ENCODE peak calls at places on chromosomes 3 and 15, in six cellular contexts. One of them, this sample, is unnamed.

GRCh38 chr3:108552267-108553159 is 36.7 kb downstream of the CIP2A start:
- DNase-seq in DND-41: no peak
- DNase-seq in right atrium auricular region: no peak
- DNase-seq in upper lobe of right lung: no peak
- DNase-seq in esophagus squamous epithelium: no peak
- DNase-seq in AG10803: peak
- DNase-seq in this sample: peak

GRCh38 chr15:32718082-32718821 is 448 bp downstream of the GREM1 start:
- DNase-seq in right atrium auricular region: no peak
- DNase-seq in AG10803: no peak
- DNase-seq in upper lobe of right lung: no peak
- DNase-seq in esophagus squamous epithelium: no peak
- DNase-seq in DND-41: no peak
- DNase-seq in this sample: peak

GRCh38 chr3:136664771-136665170 is 87.4 kb downstream of the STAG1 start:
- DNase-seq in esophagus squamous epithelium: no peak
- DNase-seq in DND-41: no peak
- DNase-seq in AG10803: peak
- DNase-seq in right atrium auricular region: no peak
- DNase-seq in upper lobe of right lung: no peak
- DNase-seq in this sample: no peak

GRCh38 chr3:65676592-65676991 is 362.1 kb downstream of the MAGI1 start:
- DNase-seq in esophagus squamous epithelium: no peak
- DNase-seq in upper lobe of right lung: no peak
- DNase-seq in AG10803: no peak
- DNase-seq in DND-41: no peak
- DNase-seq in right atrium auricular region: no peak
- DNase-seq in this sample: no peak

GRCh38 chr15:27671794-27672438 is 427.2 kb downstream of the OCA2 start:
- DNase-seq in AG10803: no peak
- DNase-seq in right atrium auricular region: no peak
- DNase-seq in upper lobe of right lung: no peak
- DNase-seq in DND-41: no peak
- DNase-seq in esophagus squamous epithelium: no peak
- DNase-seq in this sample: no peak

GRCh38 chr15:88738796-88739195 is 64.4 kb upstream of the ACAN start:
- DNase-seq in right atrium auricular region: no peak
- DNase-seq in AG10803: no peak
- DNase-seq in DND-41: no peak
- DNase-seq in upper lobe of right lung: no peak
- DNase-seq in esophagus squamous epithelium: no peak
- DNase-seq in this sample: peak

GRCh38 chr15:61661791-61662190 is 398.5 kb downstream of the VPS13C start:
- DNase-seq in AG10803: peak
- DNase-seq in DND-41: no peak
- DNase-seq in upper lobe of right lung: no peak
- DNase-seq in esophagus squamous epithelium: no peak
- DNase-seq in right atrium auricular region: no peak
- DNase-seq in this sample: no peak

GRCh38 chr15:44222478-44222877 is 27.4 kb upstream of the FRMD5 start:
- DNase-seq in upper lobe of right lung: no peak
- DNase-seq in right atrium auricular region: no peak
- DNase-seq in esophagus squamous epithelium: no peak
- DNase-seq in AG10803: no peak
- DNase-seq in DND-41: no peak
- DNase-seq in this sample: no peak

GRCh38 chr3:171283248-171284222 is 176.7 kb downstream of the TNIK start:
- DNase-seq in upper lobe of right lung: no peak
- DNase-seq in AG10803: no peak
- DNase-seq in esophagus squamous epithelium: no peak
- DNase-seq in DND-41: no peak
- DNase-seq in right atrium auricular region: no peak
- DNase-seq in this sample: no peak

GRCh38 chr15:73004462-73004861 is 47.8 kb upstream of the NEO1 start:
- DNase-seq in right atrium auricular region: no peak
- DNase-seq in DND-41: no peak
- DNase-seq in esophagus squamous epithelium: no peak
- DNase-seq in AG10803: no peak
- DNase-seq in upper lobe of right lung: no peak
- DNase-seq in this sample: no peak

GRCh38 chr3:126878664-126879063 is 104.3 kb upstream of the PLXNA1 start:
- DNase-seq in right atrium auricular region: no peak
- DNase-seq in AG10803: no peak
- DNase-seq in DND-41: no peak
- DNase-seq in esophagus squamous epithelium: no peak
- DNase-seq in upper lobe of right lung: no peak
- DNase-seq in this sample: no peak

GRCh38 chr3:51682079-51682478 is 11.0 kb downstream of the TEX264 start:
- DNase-seq in DND-41: peak
- DNase-seq in upper lobe of right lung: no peak
- DNase-seq in esophagus squamous epithelium: peak
- DNase-seq in right atrium auricular region: no peak
- DNase-seq in AG10803: peak
- DNase-seq in this sample: peak

GRCh38 chr15:90819390-90819789 is 49.0 kb upstream of the FURIN start:
- DNase-seq in esophagus squamous epithelium: no peak
- DNase-seq in upper lobe of right lung: no peak
- DNase-seq in AG10803: no peak
- DNase-seq in right atrium auricular region: no peak
- DNase-seq in DND-41: no peak
- DNase-seq in this sample: no peak

GRCh38 chr15:90820481-90820880 is 47.9 kb upstream of the FURIN start:
- DNase-seq in esophagus squamous epithelium: no peak
- DNase-seq in right atrium auricular region: no peak
- DNase-seq in DND-41: no peak
- DNase-seq in AG10803: no peak
- DNase-seq in upper lobe of right lung: no peak
- DNase-seq in this sample: no peak

GRCh38 chr15:90819850-90820249 is 48.5 kb upstream of the FURIN start:
- DNase-seq in esophagus squamous epithelium: no peak
- DNase-seq in AG10803: no peak
- DNase-seq in DND-41: no peak
- DNase-seq in right atrium auricular region: no peak
- DNase-seq in upper lobe of right lung: no peak
- DNase-seq in this sample: no peak

GRCh38 chr15:90817117-90818057 is 51.0 kb upstream of the FURIN start:
- DNase-seq in AG10803: no peak
- DNase-seq in DND-41: no peak
- DNase-seq in esophagus squamous epithelium: no peak
- DNase-seq in upper lobe of right lung: no peak
- DNase-seq in right atrium auricular region: no peak
- DNase-seq in this sample: no peak

DNA sequence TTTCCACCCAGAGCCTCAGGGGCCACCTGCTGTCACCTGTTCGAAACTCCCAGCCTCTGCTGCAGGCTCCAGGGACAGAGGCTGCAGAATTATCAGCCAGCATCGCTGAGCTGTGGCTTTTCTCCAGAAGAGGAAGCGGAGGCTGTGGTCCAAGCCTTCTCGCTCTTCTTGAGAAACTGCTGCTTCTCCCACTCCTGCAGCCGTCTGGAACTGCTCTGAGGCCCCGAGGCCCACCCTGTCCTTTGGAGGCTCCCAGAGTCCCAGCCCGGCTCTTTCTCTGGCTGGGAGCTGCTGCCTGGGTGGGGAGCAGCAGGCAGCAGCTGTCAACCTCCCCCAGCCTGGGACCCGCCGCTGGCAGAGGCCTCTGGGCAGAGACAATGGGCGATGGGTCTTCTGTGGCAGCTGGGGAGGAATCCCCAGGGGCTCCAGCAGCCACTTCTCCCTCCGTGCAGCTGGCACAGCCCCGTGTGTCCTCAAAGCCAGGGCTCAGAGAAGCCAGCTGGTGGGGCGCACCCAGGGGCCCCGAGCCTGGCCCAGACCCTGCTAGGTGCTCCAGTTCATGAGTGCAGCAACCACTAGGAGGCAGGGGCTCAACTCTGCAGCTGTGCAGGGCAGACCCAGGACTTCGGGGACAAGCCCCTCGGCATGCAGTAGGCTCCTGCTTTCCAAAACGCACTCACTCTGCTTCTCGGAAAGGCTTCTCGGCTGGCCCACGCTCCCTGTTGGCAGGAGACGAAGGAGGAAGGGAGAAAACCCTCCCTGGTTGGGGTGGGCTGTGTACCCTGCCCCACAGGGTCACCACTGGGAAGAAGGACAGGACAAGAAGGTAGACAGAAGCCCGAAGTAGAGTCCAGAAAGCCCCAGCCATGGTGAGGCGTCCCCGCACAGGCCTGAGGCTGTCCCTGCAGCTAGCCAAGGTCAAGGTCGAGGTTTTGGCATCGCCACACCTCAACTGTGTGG is 49.9 kb upstream of the FURIN start:
- DNase-seq in DND-41: peak
- DNase-seq in right atrium auricular region: no peak
- DNase-seq in esophagus squamous epithelium: no peak
- DNase-seq in upper lobe of right lung: peak
- DNase-seq in AG10803: no peak
- DNase-seq in this sample: no peak
- TF ChIP-seq CTCF in DND-41: peak
- TF ChIP-seq CTCF in right atrium auricular region: no peak
- TF ChIP-seq CTCF in esophagus squamous epithelium: no peak
- TF ChIP-seq CTCF in upper lobe of right lung: no peak
- TF ChIP-seq CTCF in AG10803: no peak
- TF ChIP-seq CTCF in this sample: peak

GRCh38 chr3:43838877-43839276 is 148.1 kb downstream of the ABHD5 start:
- DNase-seq in upper lobe of right lung: no peak
- DNase-seq in DND-41: no peak
- DNase-seq in esophagus squamous epithelium: no peak
- DNase-seq in right atrium auricular region: no peak
- DNase-seq in AG10803: no peak
- DNase-seq in this sample: no peak
- TF ChIP-seq CTCF in upper lobe of right lung: peak
- TF ChIP-seq CTCF in DND-41: peak
- TF ChIP-seq CTCF in esophagus squamous epithelium: no peak
- TF ChIP-seq CTCF in right atrium auricular region: no peak
- TF ChIP-seq CTCF in AG10803: no peak
- TF ChIP-seq CTCF in this sample: peak

GRCh38 chr3:8421267-8421666 is 80.4 kb upstream of the LMCD1 start:
- DNase-seq in right atrium auricular region: no peak
- DNase-seq in upper lobe of right lung: no peak
- DNase-seq in esophagus squamous epithelium: no peak
- DNase-seq in AG10803: no peak
- DNase-seq in DND-41: peak
- DNase-seq in this sample: no peak
- TF ChIP-seq CTCF in right atrium auricular region: no peak
- TF ChIP-seq CTCF in upper lobe of right lung: no peak
- TF ChIP-seq CTCF in esophagus squamous epithelium: no peak
- TF ChIP-seq CTCF in AG10803: peak
- TF ChIP-seq CTCF in DND-41: peak
- TF ChIP-seq CTCF in this sample: peak

GRCh38 chr3:169822091-169822490 is 9.4 kb upstream of the LRRC34 start:
- DNase-seq in DND-41: no peak
- DNase-seq in upper lobe of right lung: no peak
- DNase-seq in right atrium auricular region: no peak
- DNase-seq in AG10803: no peak
- DNase-seq in esophagus squamous epithelium: no peak
- DNase-seq in this sample: no peak

GRCh38 chr3:169822983-169823382 is 10.3 kb upstream of the LRRC34 start:
- DNase-seq in upper lobe of right lung: no peak
- DNase-seq in esophagus squamous epithelium: no peak
- DNase-seq in AG10803: no peak
- DNase-seq in right atrium auricular region: no peak
- DNase-seq in DND-41: no peak
- DNase-seq in this sample: no peak

GRCh38 chr3:169818330-169818729 is 5.6 kb upstream of the LRRC34 start:
- DNase-seq in esophagus squamous epithelium: no peak
- DNase-seq in right atrium auricular region: no peak
- DNase-seq in upper lobe of right lung: no peak
- DNase-seq in DND-41: no peak
- DNase-seq in AG10803: peak
- DNase-seq in this sample: peak

GRCh38 chr3:169825316-169825715 is 12.6 kb upstream of the LRRC34 start:
- DNase-seq in AG10803: no peak
- DNase-seq in upper lobe of right lung: no peak
- DNase-seq in right atrium auricular region: no peak
- DNase-seq in DND-41: no peak
- DNase-seq in esophagus squamous epithelium: no peak
- DNase-seq in this sample: no peak

GRCh38 chr3:169822540-169822939 is 9.8 kb upstream of the LRRC34 start:
- DNase-seq in right atrium auricular region: no peak
- DNase-seq in DND-41: no peak
- DNase-seq in esophagus squamous epithelium: no peak
- DNase-seq in upper lobe of right lung: no peak
- DNase-seq in AG10803: no peak
- DNase-seq in this sample: no peak
- TF ChIP-seq CTCF in right atrium auricular region: no peak
- TF ChIP-seq CTCF in DND-41: no peak
- TF ChIP-seq CTCF in esophagus squamous epithelium: no peak
- TF ChIP-seq CTCF in upper lobe of right lung: no peak
- TF ChIP-seq CTCF in AG10803: no peak
- TF ChIP-seq CTCF in this sample: no peak

DNA sequence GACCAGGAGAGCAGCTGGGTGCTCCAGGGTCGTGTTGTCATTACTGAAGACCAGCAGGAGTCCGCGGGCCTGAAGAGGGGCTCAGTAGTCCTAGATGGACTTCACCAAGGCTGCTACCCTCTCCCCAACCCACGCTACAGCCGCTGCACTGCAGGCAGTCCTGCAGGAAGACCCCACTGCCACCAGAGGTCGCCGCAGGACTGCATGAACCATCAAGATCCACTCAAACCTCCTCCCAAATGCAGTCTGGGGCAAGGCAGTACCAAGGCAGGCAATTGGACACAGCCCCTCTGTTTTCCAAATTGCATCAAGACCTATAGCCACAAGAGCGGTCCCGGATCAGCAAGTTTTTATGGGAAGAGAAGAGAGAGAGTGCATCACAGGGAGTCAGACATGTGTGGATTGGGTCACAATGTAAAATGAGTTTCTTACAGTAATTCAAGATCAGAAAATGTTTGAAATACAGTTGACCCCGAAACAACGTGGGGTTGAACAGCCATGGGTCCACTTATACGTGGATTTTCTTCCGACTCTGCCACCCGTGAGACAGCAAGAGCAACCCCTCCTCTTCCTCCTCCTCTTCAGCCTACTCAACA is 46.7 kb downstream of the DZIP1L start:
- DNase-seq in AG10803: peak
- DNase-seq in DND-41: peak
- DNase-seq in right atrium auricular region: peak
- DNase-seq in esophagus squamous epithelium: peak
- DNase-seq in upper lobe of right lung: peak
- DNase-seq in this sample: peak
- TF ChIP-seq CTCF in AG10803: peak
- TF ChIP-seq CTCF in DND-41: peak
- TF ChIP-seq CTCF in right atrium auricular region: peak
- TF ChIP-seq CTCF in esophagus squamous epithelium: peak
- TF ChIP-seq CTCF in upper lobe of right lung: peak
- TF ChIP-seq CTCF in this sample: peak

DNA sequence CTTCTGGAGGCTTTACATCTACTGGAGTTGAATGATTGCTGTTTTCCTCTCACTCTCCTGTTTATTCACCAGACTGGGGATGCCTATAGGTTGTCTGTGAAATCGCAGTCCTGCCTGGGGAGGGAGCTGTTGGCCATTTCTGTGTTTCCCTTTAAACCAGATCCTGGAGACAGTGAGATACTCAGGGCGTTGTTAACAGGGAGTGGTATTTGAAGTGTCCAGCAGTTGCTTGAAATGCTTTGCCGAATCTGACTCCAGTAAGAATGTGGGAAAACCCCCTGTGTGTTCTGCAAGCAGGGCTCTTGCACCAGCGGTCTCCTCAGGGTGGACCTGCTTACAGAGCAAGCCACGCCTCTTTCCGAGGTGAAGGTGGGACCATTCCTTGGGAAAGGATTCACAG is 4.3 kb upstream of the LRRK1 start:
- DNase-seq in DND-41: no peak
- DNase-seq in upper lobe of right lung: no peak
- DNase-seq in esophagus squamous epithelium: no peak
- DNase-seq in right atrium auricular region: no peak
- DNase-seq in AG10803: no peak
- DNase-seq in this sample: peak
- TF ChIP-seq CTCF in DND-41: no peak
- TF ChIP-seq CTCF in upper lobe of right lung: peak
- TF ChIP-seq CTCF in esophagus squamous epithelium: no peak
- TF ChIP-seq CTCF in right atrium auricular region: no peak
- TF ChIP-seq CTCF in AG10803: peak
- TF ChIP-seq CTCF in this sample: peak

GRCh38 chr3:196636369-196637349 is 2.8 kb upstream of the NRROS start:
- DNase-seq in AG10803: peak
- DNase-seq in esophagus squamous epithelium: no peak
- DNase-seq in right atrium auricular region: no peak
- DNase-seq in upper lobe of right lung: no peak
- DNase-seq in DND-41: peak
- DNase-seq in this sample: no peak
- TF ChIP-seq CTCF in AG10803: peak
- TF ChIP-seq CTCF in esophagus squamous epithelium: no peak
- TF ChIP-seq CTCF in right atrium auricular region: no peak
- TF ChIP-seq CTCF in upper lobe of right lung: no peak
- TF ChIP-seq CTCF in DND-41: no peak
- TF ChIP-seq CTCF in this sample: peak

This sample was measured in HFFc6.